ENCODE peak calls at places on chromosomes 12 and 14, in six cellular contexts. One of them, this sample, is unnamed.
A peak's percentile ranks its signal among the peaks of the same experiment; 100 is the strongest.

GRCh38 chr12:66590276-66590675 is 88.6 kb downstream of the GRIP1 start:
- DNase-seq in body of pancreas: no peak
- DNase-seq in suprapubic skin: no peak
- DNase-seq in ovary: no peak
- DNase-seq in spleen: no peak
- DNase-seq in stomach: no peak
- DNase-seq in this sample: no peak

GRCh38 chr14:99602054-99602787 is 1.8 kb downstream of the CCDC85C start:
- DNase-seq in stomach: peak; percentile 38
- DNase-seq in body of pancreas: peak; percentile 60
- DNase-seq in ovary: no peak
- DNase-seq in spleen: no peak
- DNase-seq in suprapubic skin: no peak
- DNase-seq in this sample: no peak

GRCh38 chr12:81206425-81206824 is 128.5 kb downstream of the ACSS3 start:
- DNase-seq in suprapubic skin: no peak
- DNase-seq in spleen: no peak
- DNase-seq in ovary: no peak
- DNase-seq in body of pancreas: no peak
- DNase-seq in stomach: no peak
- DNase-seq in this sample: no peak

GRCh38 chr14:96799489-96800056 is 2.4 kb downstream of the VRK1 start:
- DNase-seq in body of pancreas: no peak
- DNase-seq in suprapubic skin: no peak
- DNase-seq in ovary: no peak
- DNase-seq in stomach: no peak
- DNase-seq in spleen: no peak
- DNase-seq in this sample: no peak

GRCh38 chr12:112370156-112370555 is 12.1 kb downstream of the HECTD4 start:
- DNase-seq in body of pancreas: no peak
- DNase-seq in ovary: no peak
- DNase-seq in spleen: no peak
- DNase-seq in stomach: no peak
- DNase-seq in suprapubic skin: no peak
- DNase-seq in this sample: no peak

GRCh38 chr14:64501326-64502171 is 2.1 kb downstream of the ZBTB25 start:
- DNase-seq in suprapubic skin: peak; percentile 72
- DNase-seq in stomach: peak; percentile 43
- DNase-seq in ovary: peak; percentile 32
- DNase-seq in spleen: no peak
- DNase-seq in body of pancreas: peak; percentile 53
- DNase-seq in this sample: peak; percentile 92

GRCh38 chr12:89166525-89166934 is 185.8 kb downstream of the DUSP6 start:
- DNase-seq in body of pancreas: no peak
- DNase-seq in stomach: no peak
- DNase-seq in spleen: no peak
- DNase-seq in ovary: no peak
- DNase-seq in suprapubic skin: no peak
- DNase-seq in this sample: no peak

GRCh38 chr14:77654001-77654431 is 37.6 kb upstream of the SPTLC2 start:
- DNase-seq in stomach: no peak
- DNase-seq in suprapubic skin: no peak
- DNase-seq in ovary: no peak
- DNase-seq in body of pancreas: peak; percentile 13
- DNase-seq in spleen: no peak
- DNase-seq in this sample: no peak

GRCh38 chr14:64915025-64915424 is 770 bp downstream of the CHURC1 start:
- DNase-seq in stomach: no peak
- DNase-seq in suprapubic skin: no peak
- DNase-seq in body of pancreas: no peak
- DNase-seq in ovary: no peak
- DNase-seq in spleen: no peak
- DNase-seq in this sample: no peak

GRCh38 chr14:75242546-75243273 is 35.9 kb upstream of the FOS start:
- DNase-seq in stomach: no peak
- DNase-seq in spleen: no peak
- DNase-seq in body of pancreas: no peak
- DNase-seq in suprapubic skin: no peak
- DNase-seq in ovary: no peak
- DNase-seq in this sample: no peak

GRCh38 chr14:104659764-104660523 is 29.5 kb upstream of the INF2 start:
- DNase-seq in spleen: peak; percentile 84
- DNase-seq in body of pancreas: no peak
- DNase-seq in ovary: no peak
- DNase-seq in suprapubic skin: no peak
- DNase-seq in stomach: no peak
- DNase-seq in this sample: no peak

GRCh38 chr14:73731111-73731510 is 16.9 kb upstream of the PNMA1 start:
- DNase-seq in suprapubic skin: no peak
- DNase-seq in ovary: peak; percentile 33
- DNase-seq in stomach: no peak
- DNase-seq in spleen: no peak
- DNase-seq in body of pancreas: peak; percentile 40
- DNase-seq in this sample: no peak

GRCh38 chr12:62466018-62466595 is 519 bp upstream of the MON2 start:
- DNase-seq in suprapubic skin: no peak
- DNase-seq in spleen: no peak
- DNase-seq in ovary: peak; percentile 35
- DNase-seq in body of pancreas: peak; percentile 30
- DNase-seq in stomach: peak; percentile 35
- DNase-seq in this sample: no peak

GRCh38 chr12:122523280-122523679 is 3.5 kb downstream of the RSRC2 start:
- DNase-seq in body of pancreas: peak; percentile 19
- DNase-seq in suprapubic skin: no peak
- DNase-seq in ovary: no peak
- DNase-seq in stomach: no peak
- DNase-seq in spleen: no peak
- DNase-seq in this sample: no peak

GRCh38 chr14:76352639-76353281 is 23.2 kb upstream of the ESRRB start:
- DNase-seq in ovary: peak; percentile 55
- DNase-seq in spleen: peak; percentile 81
- DNase-seq in body of pancreas: peak; percentile 65
- DNase-seq in stomach: peak; percentile 52
- DNase-seq in suprapubic skin: no peak
- DNase-seq in this sample: no peak

GRCh38 chr12:16063728-16064127 is 152.6 kb downstream of the DERA start:
- DNase-seq in stomach: no peak
- DNase-seq in suprapubic skin: no peak
- DNase-seq in spleen: no peak
- DNase-seq in ovary: no peak
- DNase-seq in body of pancreas: no peak
- DNase-seq in this sample: no peak

GRCh38 chr14:71460091-71460490 is 472.1 kb upstream of the RGS6 start:
- DNase-seq in suprapubic skin: no peak
- DNase-seq in ovary: no peak
- DNase-seq in stomach: no peak
- DNase-seq in body of pancreas: no peak
- DNase-seq in spleen: no peak
- DNase-seq in this sample: no peak

GRCh38 chr12:118166946-118167345 is 31.0 kb downstream of the PEBP1 start:
- DNase-seq in body of pancreas: no peak
- DNase-seq in spleen: no peak
- DNase-seq in suprapubic skin: no peak
- DNase-seq in ovary: no peak
- DNase-seq in stomach: no peak
- DNase-seq in this sample: no peak

GRCh38 chr14:23299558-23299957 is 3.1 kb downstream of the PPP1R3E start:
- DNase-seq in suprapubic skin: no peak
- DNase-seq in stomach: no peak
- DNase-seq in spleen: no peak
- DNase-seq in ovary: no peak
- DNase-seq in body of pancreas: no peak
- DNase-seq in this sample: no peak

GRCh38 chr12:15978431-15978950 is 67.4 kb downstream of the DERA start:
- DNase-seq in stomach: no peak
- DNase-seq in ovary: no peak
- DNase-seq in suprapubic skin: no peak
- DNase-seq in body of pancreas: no peak
- DNase-seq in spleen: no peak
- DNase-seq in this sample: no peak

GRCh38 chr12:89472508-89472907 is 52.1 kb downstream of the GALNT4 start:
- DNase-seq in stomach: no peak
- DNase-seq in suprapubic skin: no peak
- DNase-seq in spleen: no peak
- DNase-seq in body of pancreas: no peak
- DNase-seq in ovary: no peak
- DNase-seq in this sample: no peak

GRCh38 chr14:32202468-32202865 is 602 bp downstream of the RNU6-8 start:
- DNase-seq in body of pancreas: no peak
- DNase-seq in stomach: no peak
- DNase-seq in spleen: no peak
- DNase-seq in suprapubic skin: no peak
- DNase-seq in ovary: no peak
- DNase-seq in this sample: no peak

GRCh38 chr12:40078201-40078730 is 27.6 kb downstream of the SLC2A13 start:
- DNase-seq in suprapubic skin: no peak
- DNase-seq in ovary: no peak
- DNase-seq in stomach: no peak
- DNase-seq in body of pancreas: no peak
- DNase-seq in spleen: no peak
- DNase-seq in this sample: no peak

GRCh38 chr12:110581951-110582285 is 1.2 kb downstream of the PPTC7 start:
- DNase-seq in spleen: no peak
- DNase-seq in ovary: no peak
- DNase-seq in body of pancreas: no peak
- DNase-seq in suprapubic skin: no peak
- DNase-seq in stomach: no peak
- DNase-seq in this sample: no peak

GRCh38 chr12:124621296-124621660 is 53.9 kb upstream of the NCOR2 start:
- DNase-seq in suprapubic skin: peak; percentile 87
- DNase-seq in stomach: no peak
- DNase-seq in ovary: peak; percentile 78
- DNase-seq in spleen: no peak
- DNase-seq in body of pancreas: peak; percentile 58
- DNase-seq in this sample: peak; percentile 96

GRCh38 chr12:88493651-88494050 is 86.6 kb downstream of the KITLG start:
- DNase-seq in suprapubic skin: no peak
- DNase-seq in body of pancreas: no peak
- DNase-seq in ovary: no peak
- DNase-seq in stomach: no peak
- DNase-seq in spleen: no peak
- DNase-seq in this sample: no peak

GRCh38 chr14:59631237-59631636 is 54.6 kb upstream of the CCDC175 start:
- DNase-seq in body of pancreas: no peak
- DNase-seq in stomach: no peak
- DNase-seq in suprapubic skin: no peak
- DNase-seq in spleen: no peak
- DNase-seq in ovary: no peak
- DNase-seq in this sample: no peak

GRCh38 chr12:128534906-128535305 is 267.9 kb downstream of the TMEM132C start:
- DNase-seq in stomach: no peak
- DNase-seq in spleen: no peak
- DNase-seq in suprapubic skin: no peak
- DNase-seq in body of pancreas: no peak
- DNase-seq in ovary: no peak
- DNase-seq in this sample: no peak

GRCh38 chr12:4274396-4274959 is 916 bp downstream of the CCND2 start:
- DNase-seq in spleen: peak; percentile 87
- DNase-seq in stomach: no peak
- DNase-seq in suprapubic skin: no peak
- DNase-seq in ovary: no peak
- DNase-seq in body of pancreas: peak; percentile 37
- DNase-seq in this sample: no peak

GRCh38 chr12:132458441-132459225 is 31.3 kb upstream of the FBRSL1 start:
- DNase-seq in spleen: peak; percentile 72
- DNase-seq in ovary: peak; percentile 3
- DNase-seq in stomach: no peak
- DNase-seq in body of pancreas: no peak
- DNase-seq in suprapubic skin: no peak
- DNase-seq in this sample: no peak
- H3K4me1 ChIP-seq in spleen: peaks cover 16% of the 10 kb centered on the region
- H3K4me1 ChIP-seq in ovary: no peaks in the 10 kb centered on the region
- H3K4me1 ChIP-seq in stomach: no peaks in the 10 kb centered on the region
- H3K4me1 ChIP-seq in body of pancreas: no peaks in the 10 kb centered on the region
- H3K4me1 ChIP-seq in suprapubic skin: no peaks in the 10 kb centered on the region
- H3K4me1 ChIP-seq in this sample: no peaks in the 10 kb centered on the region

DNA sequence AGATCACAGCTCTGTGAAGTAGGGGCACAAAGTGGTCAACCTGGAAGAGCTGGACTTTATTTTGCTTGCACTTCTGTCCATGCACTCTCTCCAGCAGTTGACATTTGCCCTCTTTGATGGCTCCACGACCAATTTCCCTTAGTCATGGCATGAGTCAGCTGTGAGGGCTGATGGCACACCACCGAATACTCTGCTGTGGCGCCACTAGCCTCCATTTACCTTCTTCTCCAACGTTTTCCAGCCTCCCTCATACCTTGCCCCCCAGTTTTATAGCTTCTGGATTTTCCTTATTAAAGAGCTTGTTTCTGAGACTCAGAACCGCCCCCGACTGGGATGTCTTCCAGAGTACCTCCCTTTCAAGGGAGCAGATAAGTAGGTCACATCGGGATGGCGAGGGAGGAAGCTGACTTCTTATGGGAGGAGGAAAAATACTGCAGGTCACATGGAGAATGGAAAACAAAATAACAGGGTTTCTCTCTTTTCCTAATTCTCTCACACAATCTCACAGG is 17.6 kb downstream of the NINJ2 start:
- DNase-seq in stomach: peak; percentile 38
- DNase-seq in body of pancreas: peak; percentile 24
- DNase-seq in suprapubic skin: peak; percentile 74
- DNase-seq in spleen: no peak
- DNase-seq in ovary: peak; percentile 70
- DNase-seq in this sample: no peak
- TF ChIP-seq POLR2A in stomach: no peak
- TF ChIP-seq POLR2A in body of pancreas: no peak
- TF ChIP-seq POLR2A in suprapubic skin: no peak
- TF ChIP-seq POLR2A in spleen: no peak
- TF ChIP-seq POLR2A in ovary: peak; percentile 16
- TF ChIP-seq POLR2A in this sample: no peak

GRCh38 chr12:55973598-55974307 is at the start of gene RAB5B:
- DNase-seq in body of pancreas: peak; percentile 99
- DNase-seq in spleen: peak; percentile 99
- DNase-seq in suprapubic skin: peak; percentile 100
- DNase-seq in ovary: peak; percentile 99
- DNase-seq in stomach: peak; percentile 99
- DNase-seq in this sample: peak; percentile 100
- H3K4me1 ChIP-seq in body of pancreas: peaks cover 27% of the 10 kb centered on the region
- H3K4me1 ChIP-seq in spleen: peaks cover 70% of the 10 kb centered on the region
- H3K4me1 ChIP-seq in suprapubic skin: peaks cover 36% of the 10 kb centered on the region
- H3K4me1 ChIP-seq in ovary: peaks cover 2% of the 10 kb centered on the region
- H3K4me1 ChIP-seq in stomach: peaks cover 64% of the 10 kb centered on the region
- H3K4me1 ChIP-seq in this sample: peaks cover 25% of the 10 kb centered on the region

GRCh38 chr12:113961921-113962710 is 4.0 kb downstream of the RBM19 start:
- DNase-seq in body of pancreas: no peak
- DNase-seq in spleen: no peak
- DNase-seq in suprapubic skin: no peak
- DNase-seq in ovary: no peak
- DNase-seq in stomach: no peak
- DNase-seq in this sample: no peak

GRCh38 chr12:113967368-113967767 is 1.2 kb upstream of the RBM19 start:
- DNase-seq in stomach: no peak
- DNase-seq in suprapubic skin: no peak
- DNase-seq in spleen: no peak
- DNase-seq in body of pancreas: no peak
- DNase-seq in ovary: no peak
- DNase-seq in this sample: no peak

GRCh38 chr12:113971392-113971791 is 5.3 kb upstream of the RBM19 start:
- DNase-seq in ovary: no peak
- DNase-seq in suprapubic skin: no peak
- DNase-seq in spleen: no peak
- DNase-seq in stomach: no peak
- DNase-seq in body of pancreas: no peak
- DNase-seq in this sample: no peak

GRCh38 chr12:113962733-113963132 is 3.4 kb downstream of the RBM19 start:
- DNase-seq in suprapubic skin: no peak
- DNase-seq in stomach: no peak
- DNase-seq in spleen: no peak
- DNase-seq in ovary: no peak
- DNase-seq in body of pancreas: no peak
- DNase-seq in this sample: no peak

GRCh38 chr12:113965951-113966797 is at the start of gene RBM19:
- DNase-seq in spleen: peak; percentile 99
- DNase-seq in body of pancreas: peak; percentile 98
- DNase-seq in stomach: peak; percentile 98
- DNase-seq in ovary: peak; percentile 97
- DNase-seq in suprapubic skin: peak; percentile 98
- DNase-seq in this sample: peak; percentile 99
- TF ChIP-seq POLR2A in spleen: no peak
- TF ChIP-seq POLR2A in body of pancreas: peak; percentile 78
- TF ChIP-seq POLR2A in stomach: no peak
- TF ChIP-seq POLR2A in ovary: peak; percentile 42
- TF ChIP-seq POLR2A in suprapubic skin: peak; percentile 40
- TF ChIP-seq POLR2A in this sample: no peak